ENCODE peak calls at places on chromosomes 5 and 9, in six cellular contexts. G is heart right ventricle; I is CD8-positive, alpha-beta T cell; K is CD4-positive, CD25-positive, alpha-beta regulatory T cell; O is CD4-positive, alpha-beta memory T cell; Q is caudate nucleus. P is an unnamed sample.

GRCh38 chr9:138045541-138046490 is 168.2 kb downstream of the CACNA1B start:
- DNase-seq in I (no peak), G (no peak), K (no peak), Q (no peak), O (no peak), P (no peak)

GRCh38 chr5:93092349-93093105 is 488.5 kb downstream of the NR2F1-AS1 start:
- DNase-seq in G (no peak), Q (no peak), K (no peak), I (no peak), O (no peak), P (no peak)

GRCh38 chr9:115267788-115268187 is 149.8 kb upstream of the TNC start:
- DNase-seq in Q (no peak), O (no peak), I (no peak), K (no peak), G (no peak), P (no peak)

GRCh38 chr9:7169717-7170348 is 412.1 kb downstream of the KDM4C start:
- DNase-seq in G (no peak), O (no peak), I (no peak), K (no peak), Q (no peak), P (no peak)

GRCh38 chr5:5511904-5512416 is 89.5 kb downstream of the ICE1 start:
- DNase-seq in I (no peak), G (no peak), Q (no peak), O (no peak), K (no peak), P (no peak)

GRCh38 chr5:122192883-122193496 is 63.6 kb downstream of the ZNF474 start:
- DNase-seq in K (peak; percentile 8), I (no peak), Q (no peak), G (peak; percentile 51), O (no peak), P (no peak)

GRCh38 chr9:130728721-130729120 is 35.1 kb downstream of the EXOSC2 start:
- DNase-seq in K (no peak), Q (no peak), O (no peak), I (no peak), G (no peak), P (no peak)

GRCh38 chr5:7015586-7016256 is 302.5 kb downstream of the TENT4A start:
- DNase-seq in O (no peak), I (no peak), G (no peak), K (no peak), Q (no peak), P (no peak)

GRCh38 chr5:176427971-176428370 is 11.6 kb upstream of the CLTB start:
- DNase-seq in K (no peak), Q (no peak), G (no peak), I (no peak), O (no peak), P (no peak)

GRCh38 chr5:27511061-27511460 is 472.7 kb upstream of the CDH9 start:
- DNase-seq in K (no peak), Q (no peak), G (no peak), O (no peak), I (no peak), P (no peak)

GRCh38 chr9:128800061-128800460 is 13.0 kb downstream of the TBC1D13 start:
- DNase-seq in O (no peak), Q (no peak), I (no peak), K (no peak), G (no peak), P (no peak)
- H3K27ac ChIP-seq in O (no peak overlapping the region), Q (no peak overlapping the region), I (no peak overlapping the region), K (no peak overlapping the region), G (no peak overlapping the region), P (no peak overlapping the region)

GRCh38 chr5:143229426-143229895 is 174.0 kb downstream of the NR3C1 start:
- DNase-seq in G (no peak), O (no peak), Q (no peak), K (peak; percentile 12), I (no peak), P (no peak)
- H3K27ac ChIP-seq in G (no peak overlapping the region), O (peak overlapping the region; percentile 57), Q (peak overlapping the region; percentile 8), K (peak overlapping the region; percentile 85), I (no peak overlapping the region), P (peak overlapping the region; percentile 10)

DNA sequence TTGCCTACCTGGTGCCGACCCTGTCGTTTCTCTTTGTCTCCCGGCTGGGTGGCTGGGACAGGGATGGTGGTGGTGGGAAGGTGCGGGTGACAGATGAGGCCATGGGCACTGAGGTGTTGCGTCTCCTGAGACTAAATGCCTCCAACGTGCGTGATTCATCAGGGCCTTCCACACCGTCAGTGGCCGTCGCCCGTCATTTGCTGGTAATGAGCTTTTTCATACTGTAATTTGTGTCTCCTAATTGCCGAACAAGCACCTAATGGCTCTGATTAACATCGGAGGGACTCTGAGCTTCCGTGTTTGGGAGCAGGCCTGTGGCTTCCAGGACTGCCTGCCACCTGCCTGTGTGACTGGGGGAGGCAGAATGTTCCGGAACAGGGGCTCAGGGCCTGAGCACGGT is 35.2 kb downstream of the RXRA start:
- DNase-seq in G (no peak), I (no peak), K (no peak), Q (no peak), O (no peak), P (no peak)
- H3K27ac ChIP-seq in G (peak overlapping the region; percentile 50), I (no peak overlapping the region), K (no peak overlapping the region), Q (peak overlapping the region; percentile 16), O (no peak overlapping the region), P (peak overlapping the region; percentile 44)

GRCh38 chr5:151493599-151494136 is 46.3 kb downstream of the SLC36A1 start:
- DNase-seq in Q (no peak), G (no peak), K (no peak), O (no peak), I (no peak), P (no peak)
- H3K27ac ChIP-seq in Q (no peak overlapping the region), G (no peak overlapping the region), K (no peak overlapping the region), O (no peak overlapping the region), I (no peak overlapping the region), P (no peak overlapping the region)

GRCh38 chr5:128327973-128328372 is 210.1 kb downstream of the FBN2 start:
- DNase-seq in O (no peak), I (no peak), K (no peak), Q (no peak), G (no peak), P (no peak)
- H3K27ac ChIP-seq in O (no peak overlapping the region), I (no peak overlapping the region), K (no peak overlapping the region), Q (no peak overlapping the region), G (no peak overlapping the region), P (no peak overlapping the region)

GRCh38 chr5:58458851-58459275 is 1.0 kb downstream of the PLK2 start:
- DNase-seq in K (no peak), Q (no peak), G (no peak), O (peak; percentile 2), I (no peak), P (no peak)
- H3K27ac ChIP-seq in K (no peak overlapping the region), Q (peak overlapping the region; percentile 78), G (peak overlapping the region; percentile 98), O (no peak overlapping the region), I (no peak overlapping the region), P (peak overlapping the region; percentile 82)

GRCh38 chr5:96896285-96896711 is 20.0 kb downstream of the ERAP2 start:
- DNase-seq in O (peak; percentile 61), Q (no peak), G (no peak), K (peak; percentile 59), I (no peak), P (no peak)
- H3K27ac ChIP-seq in O (peak overlapping the region; percentile 56), Q (no peak overlapping the region), G (no peak overlapping the region), K (peak overlapping the region; percentile 87), I (peak overlapping the region; percentile 31), P (no peak overlapping the region)

GRCh38 chr5:136080113-136080482 is 51.3 kb downstream of the TGFBI start:
- DNase-seq in G (no peak), Q (no peak), O (no peak), K (no peak), I (no peak), P (no peak)
- H3K27ac ChIP-seq in G (peak overlapping the region; percentile 84), Q (no peak overlapping the region), O (no peak overlapping the region), K (no peak overlapping the region), I (no peak overlapping the region), P (no peak overlapping the region)

DNA sequence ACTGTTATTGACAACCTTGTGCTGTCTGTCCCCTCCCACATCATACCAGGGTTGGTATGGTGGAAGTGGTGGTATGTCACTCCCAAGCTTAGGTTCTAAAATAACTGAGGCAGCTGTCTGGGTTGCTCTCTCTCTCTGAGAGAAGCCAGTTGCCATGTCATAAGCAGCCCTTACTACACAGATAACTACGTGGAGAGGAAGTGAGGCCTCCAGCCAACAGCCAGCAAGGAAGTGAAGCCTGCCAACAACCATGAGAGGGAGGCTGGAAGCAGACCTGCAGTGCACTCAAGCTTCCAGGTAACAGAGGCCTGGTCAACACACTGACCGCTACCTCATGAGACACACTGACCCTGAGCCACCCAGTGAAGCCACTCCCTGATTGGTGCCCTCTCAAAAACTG is 18.6 kb downstream of the CTNNAL1 start:
- DNase-seq in G (peak; percentile 82), Q (no peak), K (no peak), I (no peak), O (no peak), P (no peak)
- H3K27ac ChIP-seq in G (peak overlapping the region; percentile 76), Q (no peak overlapping the region), K (peak overlapping the region; percentile 16), I (no peak overlapping the region), O (no peak overlapping the region), P (no peak overlapping the region)

GRCh38 chr5:159102294-159102934 is 2.7 kb upstream of the EBF1 start:
- DNase-seq in K (no peak), O (no peak), I (no peak), Q (no peak), G (no peak), P (no peak)

GRCh38 chr5:159103086-159103485 is 3.4 kb upstream of the EBF1 start:
- DNase-seq in I (no peak), O (no peak), Q (no peak), K (no peak), G (no peak), P (no peak)

GRCh38 chr5:159100022-159100927 is 559 bp upstream of the EBF1 start:
- DNase-seq in I (peak; percentile 52), K (peak; percentile 77), Q (peak; percentile 74), G (peak; percentile 92), O (peak; percentile 81), P (peak; percentile 96)

GRCh38 chr5:159100928-159101646 is 1.4 kb upstream of the EBF1 start:
- DNase-seq in K (no peak), I (no peak), Q (no peak), G (no peak), O (no peak), P (no peak)

DNA sequence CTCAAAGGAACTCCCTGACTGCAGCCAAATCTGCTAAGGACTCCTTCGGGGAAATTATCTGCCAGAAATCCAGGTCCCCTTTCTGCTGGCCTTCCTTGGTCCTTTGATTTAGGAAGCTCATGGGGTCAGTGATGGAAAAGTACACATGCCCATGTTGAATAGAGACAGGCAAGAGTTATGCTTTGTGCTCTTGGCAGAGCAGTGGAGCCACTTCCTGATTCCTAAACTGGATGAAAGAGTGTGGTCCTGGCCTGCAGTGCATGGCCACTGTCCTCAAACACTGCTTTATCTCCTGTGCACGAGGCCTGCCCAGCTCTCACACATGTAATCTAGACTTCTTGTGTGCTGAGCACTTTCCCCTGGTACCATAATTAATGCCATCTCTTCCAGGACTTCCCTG is 2.0 kb upstream of the EBF1 start:
- DNase-seq in K (no peak), I (no peak), Q (no peak), G (no peak), O (no peak), P (no peak)
- H3K27ac ChIP-seq in K (no peak overlapping the region), I (no peak overlapping the region), Q (no peak overlapping the region), G (peak overlapping the region; percentile 90), O (no peak overlapping the region), P (no peak overlapping the region)